ENCODE peak calls at places on chromosomes 6 and 20, in six cellular contexts. Q, N, T, E, K and S are unnamed samples.

GRCh38 chr20:17202668-17203067 is 24.2 kb upstream of the PCSK2 start:
- DNase-seq in K (no peak), T (peak), Q (no peak), E (peak), N (no peak), S (no peak)

GRCh38 chr6:128848169-128848935 is 34.6 kb upstream of the LAMA2 start:
- DNase-seq in T (no peak), Q (no peak), E (no peak), K (no peak), N (no peak), S (no peak)

GRCh38 chr20:51121901-51122412 is 99.0 kb upstream of the KCNG1 start:
- DNase-seq in N (no peak), T (no peak), K (no peak), E (peak), Q (no peak), S (no peak)

GRCh38 chr20:36377348-36378326 is 71.5 kb downstream of the DLGAP4 start:
- DNase-seq in E (no peak), N (no peak), K (no peak), Q (no peak), T (no peak), S (no peak)

GRCh38 chr6:113281014-113281810 is 575.9 kb upstream of the MARCKS start:
- DNase-seq in E (no peak), T (no peak), K (no peak), Q (no peak), N (no peak), S (no peak)

GRCh38 chr20:25254986-25255680 is 7.2 kb downstream of the PYGB start:
- DNase-seq in K (no peak), N (no peak), T (peak), Q (peak), E (no peak), S (no peak)

GRCh38 chr6:136897071-136897470 is 25.0 kb upstream of the SLC35D3 start:
- DNase-seq in T (no peak), N (no peak), K (no peak), E (no peak), Q (no peak), S (no peak)

GRCh38 chr6:126300735-126301134 is 39.2 kb upstream of the CENPW start:
- DNase-seq in Q (no peak), T (no peak), N (no peak), E (no peak), K (no peak), S (no peak)

GRCh38 chr6:148693882-148694484 is 52.8 kb upstream of the UST start:
- DNase-seq in N (no peak), K (no peak), E (no peak), T (no peak), Q (no peak), S (peak)

GRCh38 chr6:25922301-25922700 is 8.2 kb downstream of the SLC17A2 start:
- DNase-seq in K (no peak), E (no peak), Q (no peak), T (no peak), N (no peak), S (no peak)

GRCh38 chr6:84777888-84778287 is 13.5 kb upstream of the TBX18 start:
- DNase-seq in E (no peak), N (no peak), Q (no peak), T (no peak), K (no peak), S (no peak)

GRCh38 chr6:24935753-24936152 is at the start of gene RIPOR2:
- DNase-seq in K (no peak), N (no peak), E (peak), Q (no peak), T (peak), S (peak)

GRCh38 chr6:70445001-70445400 is 31.7 kb downstream of the FAM135A start:
- DNase-seq in T (no peak), Q (no peak), K (no peak), E (no peak), N (no peak), S (no peak)

GRCh38 chr6:113073611-113074191 is 726.6 kb downstream of the RFPL4B start:
- DNase-seq in N (no peak), K (no peak), T (no peak), Q (no peak), E (no peak), S (no peak)

GRCh38 chr20:38805502-38805957 is at the start of gene PPP1R16B:
- DNase-seq in T (peak), E (no peak), Q (peak), N (no peak), K (no peak), S (peak)

GRCh38 chr6:53484409-53485280 is 60.3 kb downstream of the GCLC start:
- DNase-seq in N (no peak), Q (peak), T (peak), K (no peak), E (no peak), S (no peak)

GRCh38 chr6:161338015-161338414 is 64.2 kb upstream of the AGPAT4 start:
- DNase-seq in Q (no peak), K (no peak), T (no peak), E (no peak), N (no peak), S (no peak)

GRCh38 chr20:1993986-1994385 is at the start of gene PDYN:
- DNase-seq in T (no peak), K (no peak), N (no peak), E (no peak), Q (no peak), S (no peak)

GRCh38 chr20:17229256-17229655 is 2.4 kb downstream of the PCSK2 start:
- DNase-seq in T (no peak), E (no peak), K (no peak), N (no peak), Q (no peak), S (no peak)

GRCh38 chr20:9966966-9967365 is 67.8 kb upstream of the ANKEF1 start:
- DNase-seq in E (no peak), T (no peak), N (no peak), K (no peak), Q (no peak), S (no peak)

GRCh38 chr20:48052492-48052870 is 267.2 kb upstream of the SULF2 start:
- DNase-seq in T (no peak), E (no peak), K (no peak), Q (no peak), N (no peak), S (no peak)

GRCh38 chr20:17205261-17205660 is 21.6 kb upstream of the PCSK2 start:
- DNase-seq in T (no peak), Q (no peak), N (no peak), K (no peak), E (no peak), S (no peak)

GRCh38 chr6:154139894-154140293 is 100.9 kb downstream of the OPRM1 start:
- DNase-seq in E (no peak), Q (no peak), N (no peak), T (no peak), K (no peak), S (no peak)

GRCh38 chr6:104711371-104711770 is 148.3 kb downstream of the HACE1 start:
- DNase-seq in K (no peak), Q (no peak), N (no peak), T (no peak), E (no peak), S (no peak)

GRCh38 chr20:60900581-60900980 is 351.5 kb upstream of the CDH4 start:
- DNase-seq in Q (no peak), N (no peak), K (no peak), T (no peak), E (no peak), S (no peak)

GRCh38 chr6:73739097-73739496 is 43.1 kb downstream of the CD109 start:
- DNase-seq in E (peak), T (peak), Q (no peak), N (peak), K (no peak), S (no peak)

GRCh38 chr6:122628714-122629113 is 18.5 kb downstream of the PKIB start:
- DNase-seq in E (no peak), N (no peak), T (no peak), K (no peak), Q (no peak), S (no peak)

GRCh38 chr6:157403684-157404051 is 22.7 kb downstream of the ZDHHC14 start:
- DNase-seq in E (no peak), Q (no peak), K (no peak), N (no peak), T (no peak), S (no peak)

GRCh38 chr6:43269273-43270007 is 26.2 kb downstream of the TTBK1 start:
- DNase-seq in Q (peak), K (no peak), T (no peak), N (no peak), E (no peak), S (no peak)

GRCh38 chr20:2387180-2387577 is 6.5 kb downstream of the TGM6 start:
- DNase-seq in K (no peak), N (no peak), Q (peak), E (peak), T (peak), S (no peak)

GRCh38 chr6:136777651-136778050 is 14.6 kb downstream of the MAP3K5 start:
- DNase-seq in K (no peak), E (no peak), T (no peak), N (no peak), Q (no peak), S (no peak)

GRCh38 chr6:161344640-161345039 is 70.8 kb upstream of the AGPAT4 start:
- DNase-seq in K (no peak), N (no peak), T (no peak), Q (no peak), E (no peak), S (no peak)

GRCh38 chr20:50230871-50231270 is 40.2 kb downstream of the CEBPB start:
- DNase-seq in T (no peak), N (no peak), Q (no peak), K (no peak), E (no peak), S (no peak)

GRCh38 chr6:108951351-108951953 is 103.2 kb downstream of the ARMC2 start:
- DNase-seq in K (no peak), Q (no peak), T (no peak), E (no peak), N (no peak), S (no peak)

GRCh38 chr6:134437376-134437775 is 119.5 kb upstream of the SGK1 start:
- DNase-seq in T (no peak), E (no peak), Q (peak), K (no peak), N (no peak), S (no peak)

GRCh38 chr6:134434019-134434949 is 116.4 kb upstream of the SGK1 start:
- DNase-seq in Q (no peak), N (no peak), E (no peak), T (no peak), K (no peak), S (no peak)

GRCh38 chr6:134436281-134436815 is 118.4 kb upstream of the SGK1 start:
- DNase-seq in T (no peak), K (no peak), Q (peak), N (peak), E (no peak), S (no peak)

GRCh38 chr6:134436950-134437349 is 119.0 kb upstream of the SGK1 start:
- DNase-seq in E (no peak), T (no peak), N (no peak), K (no peak), Q (no peak), S (no peak)

DNA sequence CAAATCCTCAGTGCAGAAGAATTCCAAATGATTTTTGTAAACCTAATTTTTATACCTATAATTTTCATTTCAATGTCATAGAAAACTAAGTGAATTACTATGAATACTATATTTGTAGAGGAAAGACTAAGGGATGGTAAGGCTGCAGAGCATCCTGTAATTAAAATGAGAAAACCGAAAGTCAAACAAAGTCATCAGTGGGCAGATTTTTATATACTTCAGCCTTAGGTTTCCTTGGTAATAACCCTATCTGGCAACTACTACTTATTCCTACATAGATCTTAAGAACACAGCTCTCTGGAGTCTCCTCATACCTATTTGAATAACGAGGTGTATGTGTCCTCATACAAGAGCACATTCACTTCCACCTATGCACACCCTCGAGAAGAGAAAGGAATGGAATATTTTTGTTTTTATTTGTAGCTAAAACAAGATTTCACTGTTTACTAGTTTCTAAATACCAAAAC is 117.9 kb upstream of the SGK1 start:
- DNase-seq in N (no peak), Q (no peak), K (no peak), T (no peak), E (no peak), S (no peak)
- H3K4me3 ChIP-seq in N (peak), Q (no peak), K (no peak), T (no peak), E (no peak), S (no peak)

DNA sequence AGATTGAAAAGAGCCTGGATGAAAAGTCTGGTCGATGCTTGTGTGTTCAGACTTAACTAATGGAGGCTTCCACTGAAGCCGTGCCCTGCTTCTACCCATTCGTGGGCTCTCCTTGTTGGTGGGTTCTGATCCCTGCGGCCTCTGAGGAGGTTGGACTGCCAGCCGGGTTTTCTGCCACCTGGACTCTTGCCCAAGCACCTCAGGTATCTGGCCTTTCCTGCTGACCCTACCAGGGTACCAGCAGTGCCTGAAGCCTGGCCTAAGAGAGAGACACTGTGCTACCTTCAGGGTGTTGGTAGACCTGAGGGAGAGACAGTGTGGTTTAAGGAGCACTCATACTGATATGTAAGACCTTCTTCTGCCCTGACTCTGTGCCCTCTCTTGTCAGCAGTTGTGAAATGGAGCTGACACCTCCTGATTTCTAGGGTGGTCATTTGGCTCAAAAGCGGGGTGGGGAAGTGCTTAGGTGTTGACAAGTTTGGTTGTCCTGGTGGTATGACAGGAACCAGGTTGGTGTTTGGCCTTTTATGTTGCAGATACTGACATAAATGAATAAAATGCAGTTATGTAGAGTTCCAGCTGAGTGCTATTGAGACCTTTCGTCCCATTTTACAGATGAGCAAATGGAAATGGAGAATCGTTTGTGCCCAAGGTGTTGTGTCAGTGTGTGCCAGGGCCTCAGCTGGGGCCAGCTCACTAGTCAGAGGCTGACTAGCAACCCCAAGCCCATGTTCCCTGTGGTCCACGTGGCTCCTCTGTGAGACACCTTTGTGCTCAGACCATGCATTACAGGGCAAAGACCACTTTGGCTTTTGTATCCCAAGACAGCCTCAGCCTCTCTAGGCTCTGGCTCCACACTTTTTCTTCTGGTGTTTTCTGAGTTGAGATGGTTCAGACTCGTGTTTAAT is 3.1 kb downstream of the PLCG1 start:
- DNase-seq in N (no peak), K (no peak), Q (no peak), E (no peak), T (no peak), S (no peak)
- H3K4me3 ChIP-seq in N (peak), K (no peak), Q (no peak), E (no peak), T (no peak), S (peak)

GRCh38 chr6:3321042-3321441 is 62.3 kb downstream of the PSMG4 start:
- DNase-seq in E (no peak), Q (no peak), N (no peak), T (no peak), K (no peak), S (peak)

GRCh38 chr6:3321875-3322274 is 63.1 kb downstream of the PSMG4 start:
- DNase-seq in K (no peak), T (no peak), Q (no peak), N (no peak), E (no peak), S (peak)

GRCh38 chr6:3323148-3323547 is 64.4 kb downstream of the PSMG4 start:
- DNase-seq in N (no peak), T (no peak), E (no peak), Q (no peak), K (no peak), S (peak)

GRCh38 chr6:3323696-3324261 is 65.0 kb downstream of the PSMG4 start:
- DNase-seq in E (no peak), K (no peak), T (no peak), Q (no peak), N (no peak), S (peak)

DNA sequence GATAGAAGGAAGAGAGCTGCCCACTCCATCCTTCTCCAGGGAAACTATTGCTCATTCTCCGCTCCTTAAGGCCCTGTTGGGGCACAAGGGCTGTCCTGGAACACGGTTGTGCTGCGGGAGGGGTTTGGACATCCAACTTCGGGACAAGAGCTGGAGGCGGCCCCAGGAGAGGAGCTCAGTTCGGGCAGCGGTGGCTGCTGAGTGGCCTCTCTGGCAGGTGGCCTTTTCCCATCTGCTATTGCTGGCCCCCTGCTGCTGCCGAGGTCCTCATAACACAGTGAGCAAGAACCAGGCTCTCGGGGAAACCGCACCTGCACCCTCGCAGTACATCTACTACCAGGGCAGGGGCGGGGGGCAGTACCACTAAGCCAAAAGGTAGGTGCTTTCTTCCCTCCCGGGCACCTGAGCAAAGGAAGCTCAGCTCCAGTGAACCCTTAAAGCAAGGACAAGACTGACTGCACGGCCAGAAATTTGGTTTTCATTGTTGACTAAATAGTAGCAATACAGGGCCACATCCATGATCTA is 63.7 kb downstream of the PSMG4 start:
- DNase-seq in E (no peak), K (no peak), N (no peak), Q (no peak), T (no peak), S (peak)
- H3K4me3 ChIP-seq in E (no peak), K (no peak), N (no peak), Q (no peak), T (no peak), S (no peak)

GRCh38 chr20:59006864-59007757 is at the start of gene CTSZ:
- DNase-seq in N (no peak), E (no peak), Q (no peak), K (peak), T (peak), S (peak)
- H3K4me3 ChIP-seq in N (peak), E (peak), Q (no peak), K (peak), T (peak), S (peak)

DNA sequence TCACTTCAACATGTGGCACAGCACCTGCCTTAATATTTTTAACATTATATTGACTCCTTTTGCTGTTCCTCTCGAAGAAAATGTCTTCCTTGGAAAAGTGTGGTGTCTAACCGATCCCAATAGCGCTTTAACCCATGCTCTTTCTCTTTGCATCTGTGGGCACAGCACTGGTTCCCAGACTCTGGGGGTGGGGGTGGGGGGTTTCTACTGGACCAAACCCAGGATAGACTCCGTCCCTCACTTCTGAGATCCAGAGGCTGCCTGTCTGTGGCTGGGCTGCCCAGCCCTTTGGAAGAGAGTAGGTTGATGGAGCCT is 3.9 kb upstream of the ZNF292 start:
- DNase-seq in Q (no peak), N (no peak), K (no peak), E (no peak), T (no peak), S (no peak)
- H3K4me3 ChIP-seq in Q (no peak), N (peak), K (peak), E (peak), T (peak), S (peak)